ENCODE peak calls at places on chromosomes 13 and 19, in four cellular contexts. F is GM12878, W is SK-N-SH, X is HepG2. Y is an unnamed sample.

GRCh38 chr13:112714772-112715569 is 25.1 kb downstream of the ATP11A start:
- DNase-seq in F (no peak), X (peak; percentile 86), W (no peak), Y (no peak)

GRCh38 chr13:27036236-27036981 is 135.2 kb downstream of the USP12 start:
- DNase-seq in X (no peak), W (no peak), F (no peak), Y (peak; percentile 32)

GRCh38 chr19:24040621-24041020 is 46.4 kb upstream of the ZNF254 start:
- DNase-seq in W (no peak), X (no peak), F (no peak), Y (no peak)

GRCh38 chr19:21117041-21117907 is 24.6 kb upstream of the ZNF431 start:
- DNase-seq in F (no peak), W (no peak), X (no peak), Y (no peak)

GRCh38 chr19:48424694-48425219 is 21.0 kb upstream of the GRWD1 start:
- DNase-seq in X (no peak), W (no peak), F (no peak), Y (peak; percentile 87)

GRCh38 chr19:6778386-6778785 is 5.9 kb downstream of the VAV1 start:
- DNase-seq in F (no peak), X (no peak), W (no peak), Y (no peak)

GRCh38 chr13:73133536-73133935 is 74.7 kb downstream of the KLF5 start:
- DNase-seq in F (no peak), X (no peak), W (no peak), Y (peak; percentile 84)

GRCh38 chr19:18208098-18208951 is 4.5 kb upstream of the RAB3A start:
- DNase-seq in W (peak; percentile 88), X (no peak), F (no peak), Y (peak; percentile 63)

GRCh38 chr13:72570019-72570418 is 157.4 kb downstream of the MZT1 start:
- DNase-seq in X (no peak), W (no peak), F (no peak), Y (no peak)

GRCh38 chr13:73765651-73766384 is 368.4 kb downstream of the KLF12 start:
- DNase-seq in W (peak; percentile 59), F (no peak), X (peak; percentile 75), Y (no peak)

GRCh38 chr13:99657848-99658265 is 156.6 kb downstream of the TM9SF2 start:
- DNase-seq in X (no peak), W (peak; percentile 28), F (no peak), Y (peak; percentile 15)

GRCh38 chr19:38173324-38174041 is 50.5 kb downstream of the DPF1 start:
- DNase-seq in X (no peak), W (peak; percentile 76), F (no peak), Y (no peak)

GRCh38 chr13:29589234-29589633 is 6.3 kb downstream of the SLC7A1 start:
- DNase-seq in W (no peak), X (no peak), F (no peak), Y (no peak)

GRCh38 chr13:74047925-74048324 is 86.3 kb downstream of the KLF12 start:
- DNase-seq in F (no peak), X (no peak), W (no peak), Y (peak; percentile 33)

GRCh38 chr13:30816733-30817132 is 81.4 kb downstream of the ALOX5AP start:
- DNase-seq in F (no peak), W (no peak), X (no peak), Y (no peak)

GRCh38 chr19:45769821-45770191 is 754 bp upstream of the SIX5 start:
- DNase-seq in X (no peak), F (no peak), W (no peak), Y (peak; percentile 70)

GRCh38 chr13:24277721-24278120 is 31.7 kb upstream of the C1QTNF9 start:
- DNase-seq in W (no peak), X (no peak), F (no peak), Y (no peak)

GRCh38 chr19:1295169-1296012 is 9.7 kb downstream of the EFNA2 start:
- DNase-seq in F (no peak), X (no peak), W (peak; percentile 97), Y (no peak)

GRCh38 chr13:41547253-41548000 is 90.1 kb downstream of the RGCC start:
- DNase-seq in X (peak; percentile 36), F (no peak), W (no peak), Y (no peak)

GRCh38 chr19:47377801-47378200 is 28.7 kb downstream of the DHX34 start:
- DNase-seq in X (no peak), F (no peak), W (no peak), Y (no peak)

GRCh38 chr19:491146-491741 is 5.0 kb upstream of the MADCAM1 start:
- DNase-seq in F (no peak), W (peak; percentile 58), X (peak; percentile 34), Y (no peak)

GRCh38 chr19:48400018-48400742 is 6.7 kb downstream of the GRIN2D start:
- DNase-seq in W (peak; percentile 65), F (no peak), X (peak; percentile 50), Y (peak; percentile 80)

GRCh38 chr19:6736169-6736916 is 1.0 kb downstream of the GPR108 start:
- DNase-seq in W (peak; percentile 83), X (peak; percentile 81), F (peak; percentile 67), Y (peak; percentile 87)

GRCh38 chr19:3527250-3527910 is 11.6 kb upstream of the TEKTIP1 start:
- DNase-seq in X (no peak), F (no peak), W (no peak), Y (no peak)

GRCh38 chr19:2315818-2316353 is 7.9 kb upstream of the LINGO3 start:
- DNase-seq in X (peak; percentile 55), W (peak; percentile 95), F (no peak), Y (peak; percentile 43)

DNA sequence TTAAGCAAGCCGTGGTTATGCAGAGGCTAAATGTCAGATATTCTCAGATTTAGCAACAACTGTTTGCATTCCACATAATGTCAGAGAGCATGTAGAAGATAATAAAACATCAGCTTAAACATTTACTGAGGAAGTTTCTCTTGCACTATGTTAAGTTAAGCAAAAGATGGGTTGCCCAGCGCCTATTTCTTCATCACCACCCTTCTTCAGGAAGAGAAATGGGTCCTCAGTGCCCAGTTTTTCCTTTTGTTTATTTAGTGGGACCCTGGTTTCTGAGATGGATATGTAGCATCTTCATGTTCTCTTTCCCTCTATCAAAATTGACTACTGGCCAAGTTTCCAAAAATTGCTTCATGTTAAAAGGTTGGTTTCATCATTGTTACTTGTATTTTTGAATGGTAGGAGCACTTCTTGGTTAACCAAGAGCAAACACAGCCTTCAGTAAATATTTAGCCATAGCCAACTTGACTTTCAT is 356.8 kb downstream of the RFC3 start:
- DNase-seq in F (no peak), X (no peak), W (no peak), Y (no peak)
- TF ChIP-seq PBX3 in F (no peak), X (no peak), W (no peak), Y (no peak)

GRCh38 chr13:106155411-106155810 is 380.1 kb downstream of the EFNB2 start:
- DNase-seq in F (no peak), X (no peak), W (no peak), Y (no peak)

GRCh38 chr13:106163426-106163825 is 372.0 kb downstream of the EFNB2 start:
- DNase-seq in X (no peak), W (no peak), F (no peak), Y (no peak)

GRCh38 chr13:106156468-106156867 is 379.0 kb downstream of the EFNB2 start:
- DNase-seq in X (no peak), W (no peak), F (no peak), Y (no peak)

GRCh38 chr13:106161186-106161585 is 374.3 kb downstream of the EFNB2 start:
- DNase-seq in X (no peak), W (no peak), F (no peak), Y (no peak)

GRCh38 chr13:106159295-106160195 is 375.9 kb downstream of the EFNB2 start:
- DNase-seq in X (no peak), F (no peak), W (no peak), Y (no peak)
- TF ChIP-seq PBX3 in X (no peak), F (no peak), W (no peak), Y (no peak)

GRCh38 chr19:41590945-41591344 is 15.0 kb downstream of the CEACAM21 start:
- DNase-seq in F (no peak), X (no peak), W (no peak), Y (no peak)
- TF ChIP-seq PBX3 in F (no peak), X (no peak), W (no peak), Y (no peak)

DNA sequence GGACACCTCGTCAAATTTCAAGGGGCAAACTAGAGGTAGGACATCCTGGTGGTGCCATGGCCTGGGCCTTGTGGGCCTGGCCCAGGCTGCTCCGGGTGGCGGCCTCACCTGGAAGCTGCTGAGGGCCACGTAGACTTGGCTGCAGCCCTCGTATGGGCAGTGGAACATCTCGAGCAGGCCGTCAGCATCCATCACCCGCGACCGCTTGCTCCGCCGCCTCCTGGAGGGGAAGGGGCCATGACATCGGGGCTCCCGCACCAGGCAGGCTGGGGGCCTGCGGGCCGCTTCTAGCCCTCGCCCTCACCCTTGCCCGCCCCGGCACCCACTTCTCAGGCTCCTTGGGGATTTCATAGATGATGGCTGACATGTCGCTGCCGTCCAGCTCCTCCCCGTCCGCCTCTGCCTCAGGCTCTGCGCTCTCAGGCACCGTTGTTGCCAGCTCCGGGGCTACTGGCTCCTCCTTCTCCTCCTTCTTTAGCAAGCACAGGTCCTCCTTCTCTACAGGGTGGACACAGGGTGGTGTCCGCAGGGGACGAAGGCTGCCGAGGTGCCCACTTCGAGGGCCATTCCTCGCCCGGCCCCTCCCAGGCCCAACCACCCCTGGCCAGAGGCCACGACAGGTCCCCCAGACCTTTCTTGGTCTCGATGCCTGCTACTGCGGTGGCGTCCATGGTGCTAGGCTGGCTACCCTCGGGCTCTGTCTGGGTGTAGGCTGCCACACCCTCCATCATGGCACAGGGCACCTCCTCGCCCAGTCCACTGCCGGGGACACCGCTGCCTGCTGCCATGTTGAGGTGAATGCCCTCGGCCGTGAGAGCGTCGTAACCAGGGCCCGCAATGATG is 6.0 kb upstream of the ELAVL3 start:
- DNase-seq in W (peak; percentile 29), X (no peak), F (no peak), Y (no peak)
- TF ChIP-seq PBX3 in W (no peak), X (no peak), F (no peak), Y (no peak)

DNA sequence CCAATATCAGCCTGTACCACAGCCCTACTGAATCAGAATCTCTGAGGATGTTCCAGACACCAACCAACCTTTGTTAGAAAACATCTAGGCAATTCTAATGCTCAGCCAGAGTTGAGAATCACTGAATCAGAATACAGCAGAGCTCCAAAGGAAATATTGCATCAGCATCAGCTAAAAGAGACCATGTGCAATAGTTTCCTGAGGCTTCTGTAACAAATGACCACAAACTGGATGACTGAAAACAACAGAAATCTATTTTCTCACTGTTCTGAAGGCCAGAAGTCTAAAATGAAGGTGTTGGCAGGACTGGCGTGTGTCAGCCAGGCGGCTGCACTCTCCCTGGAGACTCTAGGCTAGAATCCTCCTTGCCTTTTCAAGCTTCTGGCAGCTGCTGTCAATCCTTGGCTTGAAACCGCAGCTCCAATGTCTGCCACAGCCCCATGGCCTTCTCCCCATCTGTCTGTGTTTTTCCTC is 1.2 kb upstream of the DCT start:
- DNase-seq in W (no peak), X (no peak), F (no peak), Y (no peak)
- TF ChIP-seq PBX3 in W (no peak), X (no peak), F (no peak), Y (no peak)

GRCh38 chr13:93265800-93266199 is 39.2 kb downstream of the GPC6 start:
- DNase-seq in X (no peak), F (no peak), W (no peak), Y (no peak)
- TF ChIP-seq PBX3 in X (no peak), F (no peak), W (no peak), Y (no peak)

Y was measured in A549.